ENCODE peak calls at places on chromosome X, in five cellular contexts. A is lower leg skin, K is body of pancreas, L is GM10248, X is T-helper 9 cell. F is an unnamed sample.
A peak's percentile ranks its signal among the peaks of the same experiment; 100 is the strongest.

GRCh38 chrX:11540532-11541377 is 125.0 kb downstream of the ARHGAP6 start:
- DNase-seq in K (no peak), X (no peak), L (peak; percentile 10), A (no peak), F (no peak)

GRCh38 chrX:11239230-11239629 is 54.0 kb upstream of the AMELX start:
- DNase-seq in A (no peak), L (peak; percentile 25), X (no peak), K (no peak), F (peak; percentile 21)

GRCh38 chrX:53047228-53047627 is 1.4 kb upstream of the GPR173 start:
- DNase-seq in L (no peak), X (no peak), A (no peak), K (no peak), F (no peak)

GRCh38 chrX:124555036-124555595 is 208.8 kb downstream of the SH2D1A start:
- DNase-seq in L (no peak), A (no peak), X (no peak), K (no peak), F (no peak)

GRCh38 chrX:989959-990510 is 222.4 kb downstream of the CRLF2 start:
- DNase-seq in K (peak; percentile 33), X (peak; percentile 72), L (peak; percentile 69), A (peak; percentile 91), F (peak; percentile 76)

GRCh38 chrX:26100421-26100920 is 37.7 kb upstream of the MAGEB18 start:
- DNase-seq in K (no peak), L (no peak), A (no peak), X (no peak), F (no peak)

GRCh38 chrX:18883234-18883960 is 100.5 kb downstream of the PHKA2 start:
- DNase-seq in X (no peak), A (no peak), K (no peak), L (no peak), F (no peak)

GRCh38 chrX:15465347-15465746 is 27.8 kb downstream of the PIR start:
- DNase-seq in X (no peak), L (peak; percentile 32), A (no peak), K (no peak), F (no peak)

GRCh38 chrX:63270873-63271272 is 80.3 kb downstream of the SPIN4 start:
- DNase-seq in X (no peak), K (no peak), A (no peak), L (no peak), F (no peak)

GRCh38 chrX:135345328-135345645 is 36.0 kb downstream of the ETDC start:
- DNase-seq in K (peak; percentile 64), A (peak; percentile 86), X (no peak), L (no peak), F (peak; percentile 50)

GRCh38 chrX:2488621-2489285 is 12.0 kb downstream of the DHRSX start:
- DNase-seq in L (no peak), K (no peak), X (no peak), A (no peak), F (no peak)

GRCh38 chrX:20383487-20383886 is 116.8 kb upstream of the RPS6KA3 start:
- DNase-seq in L (no peak), X (no peak), A (no peak), K (no peak), F (no peak)

GRCh38 chrX:144275403-144275802 is 391.5 kb downstream of the UBE2NL start:
- DNase-seq in L (no peak), X (no peak), K (no peak), A (no peak), F (no peak)

GRCh38 chrX:12814434-12814833 is 23.2 kb downstream of the PRPS2 start:
- DNase-seq in K (peak; percentile 25), X (no peak), L (peak; percentile 57), A (no peak), F (peak; percentile 32)

GRCh38 chrX:37350034-37350365 is 836 bp downstream of the PRRG1 start:
- DNase-seq in L (no peak), K (no peak), A (no peak), X (no peak), F (no peak)

GRCh38 chrX:123899701-123900100 is 39.8 kb downstream of the XIAP start:
- DNase-seq in X (no peak), K (no peak), L (no peak), A (no peak), F (no peak)